ENCODE peak calls at places on chromosomes 5 and 9, in five cellular contexts. U is H9, Z is mesendoderm, S is mesenchymal stem cell, G is IMR-90. V is an unnamed sample.

GRCh38 chr9:132451276-132451675 is 41.3 kb downstream of the CFAP77 start:
- DNase-seq in S (no peak), U (no peak), Z (no peak), G (no peak), V (no peak)

GRCh38 chr5:56314536-56314935 is 81.4 kb upstream of the ANKRD55 start:
- DNase-seq in U (peak; percentile 38), G (no peak), S (no peak), Z (no peak), V (no peak)

GRCh38 chr5:59587489-59588337 is 305.8 kb downstream of the PDE4D start:
- DNase-seq in U (peak; percentile 91), G (peak; percentile 52), Z (peak; percentile 93), S (peak; percentile 75), V (peak; percentile 58)

GRCh38 chr9:99050292-99050911 is 54.5 kb upstream of the TGFBR1 start:
- DNase-seq in U (no peak), Z (no peak), S (peak; percentile 52), G (peak; percentile 75), V (no peak)

GRCh38 chr5:76765249-76765648 is 49.3 kb downstream of the F2R start:
- DNase-seq in S (peak; percentile 40), G (peak; percentile 95), U (no peak), Z (no peak), V (no peak)

GRCh38 chr9:134335095-134335489 is 8.8 kb downstream of the RXRA start:
- DNase-seq in U (no peak), Z (no peak), S (peak; percentile 50), G (peak; percentile 43), V (no peak)

GRCh38 chr5:61706751-61707150 is 374.7 kb downstream of the ZSWIM6 start:
- DNase-seq in G (no peak), S (no peak), Z (no peak), U (no peak), V (no peak)

GRCh38 chr5:80069918-80070318 is 34.8 kb downstream of the THBS4 start:
- DNase-seq in G (no peak), Z (no peak), U (no peak), S (no peak), V (no peak)

GRCh38 chr5:173010547-173011464 is 27.2 kb downstream of the ATP6V0E1 start:
- DNase-seq in U (peak; percentile 69), S (peak; percentile 62), G (peak; percentile 32), Z (peak; percentile 80), V (peak; percentile 21)
- H3K23ac ChIP-seq in U (no peak overlapping the region), S (no peak overlapping the region), G (no peak overlapping the region), Z (no peak overlapping the region), V (no peak overlapping the region)

DNA sequence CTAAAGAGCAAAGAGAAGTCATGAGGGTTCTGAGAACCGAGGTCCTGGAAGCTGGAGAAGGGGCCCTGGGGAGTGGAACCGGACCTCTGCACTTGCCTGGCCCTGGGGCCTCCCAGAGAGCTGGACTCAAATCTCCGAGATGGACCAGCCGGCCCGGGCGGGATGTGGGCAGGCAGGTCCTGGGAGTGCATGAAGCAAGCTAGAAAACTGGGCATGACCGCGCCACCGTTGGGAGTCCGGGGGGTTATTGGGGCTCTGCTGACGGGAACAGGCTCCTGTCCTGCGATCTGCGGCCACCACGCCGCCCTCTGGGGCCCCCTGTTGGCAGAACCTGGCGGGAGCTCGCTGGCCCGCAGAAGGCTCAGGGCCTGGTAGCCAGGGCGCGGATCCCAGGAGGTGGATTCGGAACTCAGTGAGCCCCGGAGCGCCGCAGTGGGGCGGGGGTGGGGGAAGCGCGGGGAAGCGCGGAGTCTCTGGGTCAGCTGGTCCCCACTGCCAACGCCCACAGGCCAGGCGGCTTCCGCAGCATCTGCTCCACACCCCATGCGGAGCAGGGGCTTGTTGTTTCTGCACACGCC is 150.6 kb downstream of the ERCC6L2 start:
- DNase-seq in U (peak; percentile 89), S (no peak), G (no peak), Z (peak; percentile 87), V (peak; percentile 49)
- H3K23ac ChIP-seq in U (no peak overlapping the region), S (no peak overlapping the region), G (no peak overlapping the region), Z (no peak overlapping the region), V (no peak overlapping the region)

GRCh38 chr5:172732201-172732865 is 38.7 kb downstream of the DUSP1 start:
- DNase-seq in U (no peak), G (no peak), S (no peak), Z (no peak), V (no peak)
- H3K23ac ChIP-seq in U (no peak overlapping the region), G (no peak overlapping the region), S (no peak overlapping the region), Z (no peak overlapping the region), V (no peak overlapping the region)

GRCh38 chr5:94359880-94360279 is 258.5 kb downstream of the KIAA0825 start:
- DNase-seq in Z (no peak), S (no peak), G (no peak), U (no peak), V (no peak)
- H3K23ac ChIP-seq in Z (no peak overlapping the region), S (no peak overlapping the region), G (no peak overlapping the region), U (no peak overlapping the region), V (no peak overlapping the region)